ENCODE peak calls at places on chromosomes 12 and 14, in seven cellular contexts. P, C, I, Y, Z, W and N are unnamed samples.

GRCh38 chr14:86640288-86640687 is 1110.3 kb downstream of the FLRT2 start:
- DNase-seq in C (no peak), I (no peak), P (no peak), Z (peak; percentile 15), W (no peak), Y (no peak), N (no peak)

GRCh38 chr12:113929312-113929989 is 36.7 kb downstream of the RBM19 start:
- DNase-seq in I (no peak), Y (no peak), Z (no peak), P (no peak), W (peak; percentile 69), C (no peak), N (no peak)

GRCh38 chr12:2431810-2432209 is 363.0 kb upstream of the FKBP4 start:
- DNase-seq in Y (no peak), W (no peak), P (no peak), C (no peak), I (no peak), Z (no peak), N (no peak)

GRCh38 chr12:62760779-62761178 is 174.2 kb downstream of the PPM1H start:
- DNase-seq in I (no peak), C (no peak), P (no peak), Z (no peak), W (peak; percentile 20), Y (no peak), N (no peak)

GRCh38 chr12:6684609-6685008 is 4.6 kb downstream of the ZNF384 start:
- DNase-seq in Z (peak; percentile 78), P (peak; percentile 17), I (peak; percentile 56), W (no peak), Y (peak; percentile 74), C (no peak), N (peak; percentile 13)

GRCh38 chr12:93862424-93862823 is 185.2 kb downstream of the CRADD start:
- DNase-seq in Y (no peak), C (no peak), W (no peak), Z (no peak), I (no peak), P (no peak), N (no peak)

GRCh38 chr12:46921048-46921753 is 95.4 kb upstream of the SLC38A4 start:
- DNase-seq in Y (no peak), I (no peak), W (peak; percentile 100), Z (no peak), C (no peak), P (no peak), N (no peak)

GRCh38 chr14:38947343-38947742 is 155.7 kb downstream of the SEC23A start:
- DNase-seq in W (no peak), Z (no peak), P (no peak), I (no peak), Y (no peak), C (no peak), N (no peak)

GRCh38 chr12:121915841-121916321 is 2.5 kb upstream of the CFAP251 start:
- DNase-seq in Z (peak; percentile 65), Y (no peak), I (no peak), P (no peak), C (no peak), W (no peak), N (no peak)

GRCh38 chr12:5138256-5138655 is 94.6 kb downstream of the KCNA5 start:
- DNase-seq in C (no peak), I (no peak), Y (no peak), P (no peak), Z (no peak), W (no peak), N (no peak)

GRCh38 chr12:3746758-3747157 is 6.2 kb downstream of the CRACR2A start:
- DNase-seq in Z (no peak), W (no peak), C (no peak), P (no peak), Y (no peak), I (no peak), N (no peak)

GRCh38 chr12:12718853-12719252 is 1.7 kb downstream of the CDKN1B start:
- DNase-seq in W (peak; percentile 72), C (no peak), Z (peak; percentile 43), Y (peak; percentile 62), I (no peak), P (peak; percentile 22), N (no peak)

GRCh38 chr12:14214495-14214894 is 151.0 kb upstream of the ATF7IP start:
- DNase-seq in P (no peak), I (no peak), Z (no peak), C (no peak), W (no peak), Y (no peak), N (no peak)

GRCh38 chr14:37550511-37550910 is 44.5 kb downstream of the FOXA1 start:
- DNase-seq in I (no peak), P (no peak), Z (no peak), W (no peak), Y (no peak), C (no peak), N (no peak)

GRCh38 chr12:89349814-89350213 is 2.5 kb downstream of the DUSP6 start:
- DNase-seq in Z (peak; percentile 71), W (no peak), I (no peak), P (peak; percentile 33), Y (no peak), C (no peak), N (no peak)

GRCh38 chr14:102509744-102510615 is at the start of gene ANKRD9:
- DNase-seq in P (peak; percentile 96), Y (peak; percentile 92), I (peak; percentile 73), C (peak; percentile 97), Z (peak; percentile 98), W (peak; percentile 72), N (peak; percentile 81)

GRCh38 chr14:92040431-92041040 is 677 bp upstream of the TRIP11 start:
- DNase-seq in W (peak; percentile 1), P (peak; percentile 65), C (no peak), Z (no peak), Y (peak; percentile 61), I (no peak), N (no peak)

DNA sequence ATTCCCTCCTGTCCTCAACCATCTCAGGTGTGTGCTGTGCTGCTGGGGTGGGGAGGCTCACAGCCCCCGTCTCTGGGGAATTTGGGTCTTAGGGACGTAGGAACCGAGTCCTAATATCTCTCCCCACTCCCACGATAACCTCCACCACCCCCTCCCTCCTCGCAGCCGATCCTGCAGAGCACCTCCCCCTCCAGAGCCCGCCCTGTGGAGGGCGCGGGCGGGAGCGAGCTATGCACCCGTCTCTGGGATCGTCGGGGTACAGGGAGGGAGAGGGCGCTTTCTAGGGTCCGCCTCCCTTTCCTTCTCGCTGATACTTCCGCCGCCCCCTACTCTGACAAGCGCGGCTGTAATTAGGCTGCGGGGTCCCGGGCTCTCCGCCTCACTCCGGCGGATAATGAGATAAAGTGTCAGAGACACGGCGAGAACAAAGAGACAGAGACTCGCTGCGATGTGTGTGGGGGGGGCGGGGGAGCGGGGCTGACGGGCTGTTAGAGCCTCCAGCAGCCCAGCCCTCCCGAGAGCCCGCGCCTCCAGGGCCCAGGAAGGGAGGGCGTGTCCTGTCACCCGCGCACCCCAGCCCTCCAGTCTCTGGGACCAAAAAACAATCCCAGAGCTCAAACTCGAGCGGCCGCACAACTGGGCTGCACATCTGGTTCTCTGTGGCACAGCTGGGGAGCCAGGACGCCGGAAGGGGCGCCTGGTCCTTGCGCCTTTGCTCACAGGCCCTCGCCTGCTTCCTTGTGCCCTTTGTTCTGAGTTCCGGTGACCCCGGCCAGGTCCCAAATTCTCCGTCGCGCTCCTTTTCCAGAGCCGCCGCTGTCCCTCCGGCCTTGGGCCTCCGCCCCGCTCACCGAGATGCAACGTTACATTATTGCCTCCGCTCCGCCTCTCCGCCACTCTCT is 8.7 kb downstream of the SHMT2 start:
- DNase-seq in P (peak; percentile 21), Y (peak; percentile 67), Z (peak; percentile 76), W (no peak), I (no peak), C (no peak), N (no peak)
- H3K27me3 ChIP-seq in P (no peaks in the 10 kb centered on the region), Y (peaks cover 3% of the 10 kb centered on the region), Z (peaks cover 87% of the 10 kb centered on the region), W (peaks cover 4% of the 10 kb centered on the region), I (peaks cover 42% of the 10 kb centered on the region), C (peaks cover 42% of the 10 kb centered on the region), N (peaks cover 60% of the 10 kb centered on the region)

DNA sequence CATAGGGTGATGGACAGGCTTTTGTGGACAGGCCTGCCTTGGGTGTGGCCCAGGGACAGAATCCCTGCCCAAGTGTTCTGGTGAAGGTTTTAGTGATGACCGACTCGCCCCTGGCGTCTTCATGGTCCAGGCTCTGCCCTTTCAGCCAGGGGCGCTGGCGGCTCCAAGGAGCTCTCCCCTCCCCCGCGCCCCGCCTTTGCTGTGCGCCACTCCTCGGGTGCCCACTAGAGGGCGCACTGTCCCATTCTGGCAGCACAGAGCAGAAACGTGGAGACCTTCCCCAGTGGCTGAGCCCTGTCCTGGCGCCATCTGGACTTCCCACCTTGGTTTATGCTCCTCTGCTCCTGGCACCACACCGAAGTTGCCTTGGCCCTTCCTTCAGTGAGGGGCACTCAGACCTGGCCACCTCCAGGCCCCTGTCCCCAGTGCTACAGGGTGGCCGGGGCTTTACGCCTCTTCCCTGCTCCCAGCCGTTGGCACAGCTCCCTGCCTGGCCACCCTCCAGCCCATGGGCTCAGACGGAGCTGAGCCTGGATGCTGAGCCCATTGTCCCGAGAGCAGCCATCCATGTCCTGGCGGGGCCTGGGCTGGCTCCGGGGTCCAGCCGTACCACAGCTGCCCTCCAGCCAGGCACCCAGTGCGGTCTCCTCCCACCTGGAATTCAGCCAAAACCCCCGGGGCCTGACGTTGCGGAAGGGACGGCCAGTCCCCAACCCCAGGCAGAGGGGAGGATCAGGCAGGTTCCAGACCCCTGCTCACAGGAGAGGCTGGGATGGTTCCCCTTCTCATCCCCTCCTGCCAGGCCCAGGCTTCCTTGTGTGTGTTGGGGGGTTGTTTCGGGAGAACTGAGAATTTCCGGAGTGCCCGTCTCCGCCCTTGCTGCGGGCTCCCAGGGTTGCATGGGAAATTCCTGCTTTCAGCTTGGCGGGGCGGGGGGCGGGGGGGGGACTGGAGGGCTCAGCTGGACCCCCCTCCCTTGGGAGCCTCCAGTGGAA is 5.6 kb upstream of the CRIP1 start:
- DNase-seq in I (peak; percentile 89), Y (peak; percentile 83), P (peak; percentile 91), C (peak; percentile 95), Z (peak; percentile 92), W (peak; percentile 95), N (peak; percentile 88)
- H3K27me3 ChIP-seq in I (no peaks in the 10 kb centered on the region), Y (no peaks in the 10 kb centered on the region), P (no peaks in the 10 kb centered on the region), C (peaks cover 28% of the 10 kb centered on the region), Z (peaks cover 93% of the 10 kb centered on the region), W (peaks cover 15% of the 10 kb centered on the region), N (no peaks in the 10 kb centered on the region)

GRCh38 chr14:77141592-77142288 is at the start of gene ZDHHC22:
- DNase-seq in I (no peak), Z (no peak), W (no peak), C (no peak), Y (no peak), P (peak; percentile 19), N (no peak)

GRCh38 chr14:77142289-77142814 is 761 bp upstream of the ZDHHC22 start:
- DNase-seq in W (no peak), Z (peak; percentile 77), I (no peak), P (no peak), C (no peak), Y (no peak), N (no peak)

GRCh38 chr14:77140343-77140936 is 1.2 kb downstream of the ZDHHC22 start:
- DNase-seq in Z (peak; percentile 55), W (no peak), Y (no peak), P (no peak), C (no peak), I (no peak), N (no peak)

GRCh38 chr14:77139540-77140342 is 1.9 kb downstream of the ZDHHC22 start:
- DNase-seq in P (peak; percentile 56), W (no peak), C (no peak), Y (peak; percentile 53), Z (peak; percentile 90), I (peak; percentile 16), N (peak; percentile 41)

GRCh38 chr14:77140937-77141591 is 527 bp downstream of the ZDHHC22 start:
- DNase-seq in W (peak; percentile 36), Y (no peak), C (no peak), Z (peak; percentile 92), P (no peak), I (no peak), N (no peak)
- H3K27me3 ChIP-seq in W (peaks cover 54% of the 10 kb centered on the region), Y (peaks cover 43% of the 10 kb centered on the region), C (peaks cover 32% of the 10 kb centered on the region), Z (peaks cover 91% of the 10 kb centered on the region), P (no peaks in the 10 kb centered on the region), I (peaks cover 37% of the 10 kb centered on the region), N (peaks cover 83% of the 10 kb centered on the region)

GRCh38 chr12:26126340-26127284 is 1.8 kb upstream of the BHLHE41 start:
- DNase-seq in Y (peak; percentile 45), I (no peak), Z (peak; percentile 94), W (peak; percentile 85), P (peak; percentile 91), C (peak; percentile 90), N (no peak)
- H3K27me3 ChIP-seq in Y (peaks cover 58% of the 10 kb centered on the region), I (peaks cover 37% of the 10 kb centered on the region), Z (peaks cover 100% of the 10 kb centered on the region), W (no peaks in the 10 kb centered on the region), P (no peaks in the 10 kb centered on the region), C (no peaks in the 10 kb centered on the region), N (peaks cover 81% of the 10 kb centered on the region)